ENCODE peak calls at places on chromosome 1, in four cellular contexts. V is K562, T is WTC11, M is HepG2. R is an unnamed sample.
A peak's percentile ranks its signal among the peaks of the same experiment; 100 is the strongest.

GRCh38 chr1:168803696-168804510 is 74.9 kb upstream of the DPT start:
- DNase-seq in T (no peak), V (no peak), M (no peak), R (no peak)

GRCh38 chr1:2300004-2300771 is 72.1 kb downstream of the SKI start:
- DNase-seq in M (no peak), V (no peak), T (no peak), R (peak; percentile 71)

GRCh38 chr1:6519491-6519934 is 28.0 kb upstream of the PLEKHG5 start:
- DNase-seq in V (no peak), T (no peak), M (no peak), R (no peak)

GRCh38 chr1:59433440-59433813 is 136.5 kb downstream of the FGGY start:
- DNase-seq in M (no peak), V (no peak), T (no peak), R (no peak)

GRCh38 chr1:228695015-228695955 is 40.0 kb upstream of the RHOU start:
- DNase-seq in V (no peak), M (peak; percentile 8), T (no peak), R (no peak)

GRCh38 chr1:172885411-172885810 is 165.3 kb downstream of the TNFSF18 start:
- DNase-seq in M (no peak), T (no peak), V (no peak), R (no peak)

GRCh38 chr1:30377230-30378022 is 346.0 kb downstream of the MATN1 start:
- DNase-seq in T (no peak), M (no peak), V (no peak), R (no peak)

GRCh38 chr1:184755226-184756065 is 788 bp upstream of the EDEM3 start:
- DNase-seq in M (no peak), V (no peak), T (no peak), R (no peak)

GRCh38 chr1:227934476-227935313 is 13.0 kb downstream of the WNT9A start:
- DNase-seq in V (peak; percentile 50), T (no peak), M (peak; percentile 27), R (no peak)

GRCh38 chr1:168561989-168562388 is 14.4 kb upstream of the XCL1 start:
- DNase-seq in V (no peak), M (no peak), T (no peak), R (no peak)

GRCh38 chr1:203742446-203742845 is 22.5 kb upstream of the LAX1 start:
- DNase-seq in V (no peak), M (no peak), T (no peak), R (no peak)

GRCh38 chr1:228747536-228747935 is 12.3 kb downstream of the RHOU start:
- DNase-seq in M (no peak), T (no peak), V (no peak), R (no peak)

GRCh38 chr1:33039840-33040239 is 3.2 kb upstream of the AK2 start:
- DNase-seq in T (no peak), M (no peak), V (no peak), R (no peak)

GRCh38 chr1:52702886-52703787 is 5.0 kb upstream of the COA7 start:
- DNase-seq in T (peak; percentile 86), M (peak; percentile 94), V (peak; percentile 97), R (peak; percentile 77)

DNA sequence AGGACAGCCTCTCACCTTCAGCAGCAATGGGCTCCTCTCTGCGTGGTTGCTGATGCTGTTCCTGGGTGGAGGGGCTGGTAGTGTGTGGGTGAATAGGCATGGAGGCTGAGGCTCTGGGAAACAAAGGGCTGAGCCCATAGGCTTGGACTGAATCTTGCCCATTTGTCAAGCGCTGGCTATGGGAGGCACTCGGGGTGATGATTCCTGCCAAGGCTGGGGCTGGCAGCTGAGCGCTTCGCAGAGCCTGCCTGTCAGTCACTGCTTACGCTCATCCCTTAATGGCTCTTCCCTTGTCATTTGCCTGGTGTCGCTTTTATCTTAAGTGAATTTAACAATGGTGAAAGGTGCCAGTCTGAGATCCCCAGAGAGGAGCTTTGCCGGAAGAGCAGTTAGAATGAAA is 353.3 kb downstream of the PBX1 start:
- DNase-seq in V (no peak), M (no peak), T (no peak), R (no peak)
- TF ChIP-seq NR2C2 in V (no peak), M (no peak), T (no peak), R (no peak)

GRCh38 chr1:108717774-108718316 is 5.1 kb downstream of the FNDC7 start:
- DNase-seq in V (no peak), M (no peak), T (no peak), R (no peak)

GRCh38 chr1:108722292-108722691 is 9.6 kb downstream of the FNDC7 start:
- DNase-seq in M (peak; percentile 14), V (no peak), T (no peak), R (no peak)

GRCh38 chr1:108719253-108719652 is 6.5 kb downstream of the FNDC7 start:
- DNase-seq in T (no peak), M (no peak), V (no peak), R (no peak)

GRCh38 chr1:108716437-108717230 is 3.9 kb downstream of the FNDC7 start:
- DNase-seq in T (no peak), M (no peak), V (no peak), R (no peak)

DNA sequence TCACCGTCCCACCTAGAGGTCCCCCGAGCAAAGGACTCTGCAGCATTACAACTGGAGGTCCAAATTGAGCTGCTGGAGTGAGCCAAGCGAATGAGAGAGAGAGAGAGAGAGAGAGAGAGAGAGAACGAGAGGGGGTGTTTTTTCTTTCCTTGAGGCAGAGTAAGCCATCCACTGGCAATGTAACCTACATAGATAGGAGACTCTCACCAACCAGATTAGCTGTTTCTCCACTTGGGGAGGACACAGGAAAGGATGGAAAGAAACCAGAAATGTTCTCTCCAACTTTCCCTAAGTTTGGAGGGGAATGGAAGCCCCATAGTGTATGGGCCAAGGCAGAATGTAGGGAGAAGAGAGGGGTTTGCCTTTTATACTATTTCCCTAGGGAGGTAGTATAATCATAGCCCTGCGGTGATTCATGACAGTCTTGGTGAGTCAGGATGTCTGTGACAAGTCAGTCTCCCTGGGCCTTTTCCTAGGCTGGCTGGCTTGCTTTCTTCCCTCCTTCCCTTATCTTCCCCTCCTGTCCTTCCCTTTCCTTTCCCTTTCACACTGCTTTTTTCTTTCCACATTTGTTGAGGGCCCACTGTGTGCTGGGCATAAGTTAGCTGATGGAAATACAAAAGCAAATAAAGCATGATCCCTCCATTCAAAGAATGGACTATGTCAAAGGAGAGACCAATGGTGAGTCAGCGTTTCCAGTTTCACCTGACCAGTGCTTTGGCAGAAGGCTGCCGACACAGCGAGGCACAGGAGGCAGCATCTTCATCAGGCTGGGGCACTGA is 7.1 kb downstream of the FNDC7 start:
- DNase-seq in M (peak; percentile 13), T (no peak), V (peak; percentile 27), R (no peak)
- TF ChIP-seq NR2C2 in M (no peak), T (no peak), V (no peak), R (no peak)

DNA sequence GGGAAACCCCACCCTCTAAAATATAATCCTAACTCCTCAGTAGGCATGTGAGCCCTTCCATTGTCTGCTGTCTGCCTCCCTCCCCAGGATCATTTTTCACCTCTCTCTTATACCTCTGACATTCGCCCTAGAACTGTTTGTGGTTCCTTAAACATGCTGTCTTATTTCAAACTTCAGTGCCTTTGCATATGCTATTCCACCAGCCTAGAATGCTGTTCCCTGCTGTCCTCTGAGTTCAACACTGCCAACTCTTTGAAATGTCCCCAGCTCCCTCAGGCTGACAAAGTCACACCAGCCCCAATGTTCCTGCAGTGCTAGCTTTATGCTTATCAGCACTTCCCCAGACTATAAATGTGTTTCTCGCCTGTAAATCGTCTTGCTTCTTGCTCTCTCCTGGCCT is 119.5 kb downstream of the HIVEP3 start:
- DNase-seq in M (no peak), T (no peak), V (no peak), R (no peak)
- TF ChIP-seq NR2C2 in M (no peak), T (no peak), V (no peak), R (no peak)

GRCh38 chr1:183023146-183023600 is at the start of gene LAMC1:
- DNase-seq in T (peak; percentile 92), M (peak; percentile 81), V (peak; percentile 83), R (no peak)
- TF ChIP-seq NR2C2 in T (no peak), M (no peak), V (no peak), R (no peak)